ENCODE peak calls at places on chromosomes 6 and 20, in nine cellular contexts. J is right atrium auricular region, D is MM.1S, P is choroid plexus epithelial cell, Y is HFF-Myc, T is AG09309, F is colonic mucosa, Z is stomach, M is OCI-LY7. R is an unnamed sample.

GRCh38 chr20:20452254-20452676 is 84.4 kb downstream of the INSM1 start:
- DNase-seq in Y (peak; percentile 52), F (peak; percentile 26), Z (peak; percentile 45), T (peak; percentile 7), M (no peak), P (peak; percentile 59), J (no peak), D (no peak), R (no peak)

GRCh38 chr6:5547571-5547970 is 286.3 kb downstream of the FARS2 start:
- DNase-seq in F (no peak), D (no peak), T (no peak), M (no peak), P (no peak), Y (no peak), Z (no peak), J (no peak), R (no peak)

GRCh38 chr6:53623497-53623896 is 42.1 kb downstream of the KLHL31 start:
- DNase-seq in P (peak; percentile 29), Y (no peak), T (peak; percentile 55), M (no peak), D (no peak), Z (no peak), J (no peak), F (no peak), R (no peak)

GRCh38 chr6:10690651-10691445 is 3.6 kb downstream of the C6orf52 start:
- DNase-seq in J (no peak), M (no peak), P (no peak), Z (no peak), T (no peak), D (no peak), F (no peak), Y (no peak), R (no peak)

GRCh38 chr6:108156180-108156937 is 9.5 kb upstream of the NR2E1 start:
- DNase-seq in Y (no peak), J (no peak), Z (no peak), D (no peak), T (no peak), F (no peak), M (no peak), P (no peak), R (no peak)

GRCh38 chr6:141484726-141485125 is 648.0 kb upstream of the GJE1 start:
- DNase-seq in F (no peak), T (no peak), P (peak; percentile 40), Y (no peak), Z (no peak), D (peak; percentile 86), J (no peak), M (peak; percentile 87), R (no peak)

GRCh38 chr6:132354517-132355167 is 46.6 kb downstream of the MOXD1 start:
- DNase-seq in F (no peak), T (no peak), Y (peak; percentile 16), M (peak; percentile 93), J (no peak), P (peak; percentile 30), D (peak; percentile 95), Z (peak; percentile 44), R (no peak)

GRCh38 chr6:72716916-72717315 is 95.1 kb downstream of the KCNQ5 start:
- DNase-seq in F (no peak), D (no peak), Y (no peak), P (no peak), J (no peak), M (no peak), T (no peak), Z (no peak), R (no peak)

GRCh38 chr6:167793421-167793820 is 33.3 kb upstream of the AFDN start:
- DNase-seq in D (no peak), F (peak; percentile 61), M (no peak), J (no peak), P (peak; percentile 8), Y (no peak), T (no peak), Z (no peak), R (no peak)

GRCh38 chr6:79602859-79603258 is 28.3 kb upstream of the SH3BGRL2 start:
- DNase-seq in T (no peak), M (no peak), F (no peak), P (no peak), D (no peak), Z (no peak), J (no peak), Y (no peak), R (no peak)

GRCh38 chr20:34615477-34615876 is 57.0 kb downstream of the MAP1LC3A start:
- DNase-seq in T (no peak), P (no peak), F (no peak), M (no peak), Y (no peak), J (no peak), Z (no peak), D (no peak), R (no peak)

GRCh38 chr6:30238178-30238795 is 25.1 kb upstream of the TRIM26 start:
- DNase-seq in D (peak; percentile 31), Y (no peak), F (no peak), T (no peak), P (peak; percentile 59), Z (no peak), M (peak; percentile 61), J (no peak), R (no peak)

GRCh38 chr20:51596656-51597388 is 54.3 kb upstream of the NFATC2 start:
- DNase-seq in Y (no peak), T (peak; percentile 25), M (no peak), Z (no peak), J (no peak), F (no peak), P (no peak), D (no peak), R (peak; percentile 59)

GRCh38 chr20:53493201-53493908 is 100.3 kb downstream of the ZNF217 start:
- DNase-seq in D (no peak), T (no peak), P (no peak), Z (no peak), Y (no peak), F (no peak), J (no peak), M (no peak), R (no peak)
- TF ChIP-seq CTCF in D (no peak), T (no peak), P (no peak), Z (no peak), Y (no peak), F (no peak), J (peak; percentile 50), M (peak; percentile 39), R (peak; percentile 31)

GRCh38 chr20:59770270-59770669 is 163.2 kb downstream of the SYCP2 start:
- DNase-seq in D (no peak), P (no peak), T (no peak), F (no peak), J (no peak), Y (no peak), Z (no peak), M (no peak), R (no peak)
- TF ChIP-seq CTCF in D (peak; percentile 68), P (no peak), T (no peak), F (no peak), J (no peak), Y (no peak), Z (no peak), M (peak; percentile 41), R (no peak)

DNA sequence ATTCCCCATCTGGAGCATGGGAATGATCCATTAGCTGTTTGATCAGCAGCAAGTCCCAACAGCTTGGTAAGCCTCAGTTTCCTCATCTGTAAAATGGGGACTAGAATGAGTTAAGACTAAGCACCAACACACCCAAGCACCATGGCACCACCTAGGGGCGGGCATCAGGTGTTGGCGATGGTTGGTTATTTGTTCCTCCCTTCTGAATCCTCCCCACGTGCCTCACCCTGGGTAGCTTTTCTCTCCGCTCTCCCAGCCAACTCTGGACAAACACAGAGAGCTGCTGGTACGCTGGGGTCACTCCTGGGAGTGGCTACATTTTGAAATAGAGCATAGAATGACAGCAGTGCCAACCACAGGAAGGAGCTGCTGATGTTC is 13.3 kb upstream of the ITPR3 start:
- DNase-seq in Z (peak; percentile 55), D (peak; percentile 68), F (peak; percentile 69), T (no peak), P (no peak), J (no peak), M (peak; percentile 68), Y (no peak), R (no peak)
- TF ChIP-seq CTCF in Z (no peak), D (peak; percentile 78), F (peak; percentile 47), T (no peak), P (peak; percentile 25), J (no peak), M (peak; percentile 84), Y (peak; percentile 31), R (no peak)

GRCh38 chr6:38262609-38263008 is 377.1 kb downstream of the BTBD9 start:
- DNase-seq in D (no peak), J (no peak), F (no peak), T (no peak), P (peak; percentile 61), M (no peak), Y (no peak), Z (no peak), R (peak; percentile 16)
- TF ChIP-seq CTCF in D (no peak), J (no peak), F (no peak), T (no peak), P (no peak), M (no peak), Y (no peak), Z (no peak), R (no peak)

GRCh38 chr20:25136643-25137559 is 55.0 kb upstream of the VSX1 start:
- DNase-seq in T (peak; percentile 79), M (no peak), F (peak; percentile 49), D (no peak), Y (peak; percentile 37), P (peak; percentile 85), Z (no peak), J (peak; percentile 82), R (peak; percentile 77)

GRCh38 chr20:25142435-25142834 is 53.1 kb upstream of the ENTPD6 start:
- DNase-seq in P (no peak), D (no peak), Y (no peak), F (no peak), T (no peak), J (no peak), M (no peak), Z (no peak), R (no peak)

GRCh38 chr20:25140968-25141367 is 54.5 kb upstream of the ENTPD6 start:
- DNase-seq in T (no peak), M (no peak), P (no peak), F (no peak), D (no peak), J (no peak), Y (no peak), Z (no peak), R (no peak)

GRCh38 chr20:25135031-25135430 is 53.1 kb upstream of the VSX1 start:
- DNase-seq in Y (no peak), J (no peak), T (no peak), F (no peak), D (no peak), M (no peak), Z (no peak), P (no peak), R (no peak)

GRCh38 chr20:25139061-25139705 is 56.3 kb upstream of the ENTPD6 start:
- DNase-seq in P (no peak), M (peak; percentile 1), Z (no peak), D (no peak), F (no peak), J (no peak), Y (no peak), T (no peak), R (no peak)
- TF ChIP-seq CTCF in P (no peak), M (peak; percentile 13), Z (no peak), D (no peak), F (no peak), J (no peak), Y (no peak), T (no peak), R (no peak)

DNA sequence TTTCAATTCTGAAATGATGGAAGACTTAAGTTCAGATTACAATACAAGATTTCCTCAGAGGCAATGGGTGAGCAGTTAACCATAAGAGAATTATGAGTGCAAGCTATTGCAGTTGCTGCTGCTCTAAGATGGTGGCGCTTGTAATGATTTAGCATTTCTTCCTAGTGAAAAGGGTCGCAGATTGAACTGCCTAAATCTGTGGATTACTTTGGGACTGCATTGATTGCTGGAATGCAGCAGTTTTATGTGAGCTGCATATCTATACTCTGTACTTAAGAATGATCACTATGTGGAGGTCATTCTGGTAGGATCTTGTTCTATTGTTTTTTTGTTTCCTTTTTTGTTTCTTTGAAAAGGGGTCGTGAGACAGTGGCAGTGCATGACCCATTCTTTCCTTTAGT is 5.3 kb downstream of the SCAF8 start:
- DNase-seq in J (no peak), Y (no peak), P (peak; percentile 49), Z (no peak), T (no peak), F (no peak), D (no peak), M (peak; percentile 14), R (no peak)
- TF ChIP-seq CTCF in J (no peak), Y (no peak), P (no peak), Z (no peak), T (no peak), F (no peak), D (no peak), M (no peak), R (no peak)

R was measured in AG09319.